ENCODE peak calls at places on chromosome 14, in four cellular contexts. I is stomach, K is left ventricle myocardium inferior, U is A673. A is an unnamed sample.

GRCh38 chr14:79831198-79831890 is 380.0 kb downstream of the DIO2 start:
- DNase-seq in I (no peak), K (no peak), U (peak; percentile 94), A (no peak)

GRCh38 chr14:90758959-90759358 is 57.3 kb downstream of the TTC7B start:
- DNase-seq in I (peak; percentile 38), K (peak; percentile 74), U (peak; percentile 32), A (no peak)

GRCh38 chr14:106846218-106846617 is 1319.8 kb downstream of the TMEM121 start:
- DNase-seq in I (no peak), K (no peak), U (no peak), A (no peak)

GRCh38 chr14:62209287-62209899 is 447.2 kb downstream of the SNAPC1 start:
- DNase-seq in I (no peak), K (no peak), U (peak; percentile 73), A (no peak)

GRCh38 chr14:90999299-90999698 is 61.1 kb downstream of the RPS6KA5 start:
- DNase-seq in I (no peak), K (no peak), U (no peak), A (no peak)

GRCh38 chr14:77301103-77301502 is 19.6 kb downstream of the POMT2 start:
- DNase-seq in I (peak; percentile 80), K (peak; percentile 68), U (peak; percentile 78), A (no peak)

GRCh38 chr14:23573384-23573783 is 5.2 kb downstream of the JPH4 start:
- DNase-seq in I (peak; percentile 27), K (no peak), U (no peak), A (no peak)

GRCh38 chr14:100832311-100832960 is 6.5 kb downstream of the MEG3 start:
- DNase-seq in I (no peak), K (no peak), U (no peak), A (no peak)

GRCh38 chr14:95906591-95906990 is 30.0 kb downstream of the TUNAR start:
- DNase-seq in I (no peak), K (no peak), U (no peak), A (no peak)

GRCh38 chr14:61426048-61426447 is 104.7 kb downstream of the PRKCH start:
- DNase-seq in I (peak; percentile 73), K (no peak), U (no peak), A (no peak)

GRCh38 chr14:96164861-96165490 is 39.7 kb upstream of the BDKRB2 start:
- DNase-seq in I (no peak), K (no peak), U (no peak), A (peak; percentile 34)

GRCh38 chr14:91113829-91114078 is at the start of gene DGLUCY:
- DNase-seq in I (peak; percentile 80), K (peak; percentile 86), U (peak; percentile 87), A (peak; percentile 83)

DNA sequence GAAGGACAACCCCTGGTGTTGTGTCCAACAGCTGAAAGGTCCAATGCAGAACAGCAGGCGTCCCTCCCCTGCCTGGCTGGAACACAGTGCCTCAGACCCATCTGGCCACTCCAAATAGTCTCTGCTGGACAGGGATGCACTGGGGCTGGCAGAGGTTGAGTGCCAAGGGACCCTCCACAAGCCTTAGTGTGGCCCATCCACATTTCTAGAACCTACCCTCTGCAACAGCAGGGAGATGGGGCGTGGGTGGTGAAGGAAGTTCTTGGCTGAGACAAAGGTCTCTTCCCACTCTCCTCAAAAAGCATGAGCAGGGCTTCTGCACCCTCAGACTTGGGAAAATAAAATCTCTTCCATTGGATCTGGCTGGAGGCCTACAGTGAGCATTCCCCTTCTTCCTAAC is 36.5 kb downstream of the LTBP2 start:
- DNase-seq in I (no peak), K (no peak), U (no peak), A (no peak)
- H3K4me1 ChIP-seq in I (peaks cover 2% of the 10 kb centered on the region), K (peaks cover 33% of the 10 kb centered on the region), U (peaks cover 7% of the 10 kb centered on the region), A (peaks cover 69% of the 10 kb centered on the region)

DNA sequence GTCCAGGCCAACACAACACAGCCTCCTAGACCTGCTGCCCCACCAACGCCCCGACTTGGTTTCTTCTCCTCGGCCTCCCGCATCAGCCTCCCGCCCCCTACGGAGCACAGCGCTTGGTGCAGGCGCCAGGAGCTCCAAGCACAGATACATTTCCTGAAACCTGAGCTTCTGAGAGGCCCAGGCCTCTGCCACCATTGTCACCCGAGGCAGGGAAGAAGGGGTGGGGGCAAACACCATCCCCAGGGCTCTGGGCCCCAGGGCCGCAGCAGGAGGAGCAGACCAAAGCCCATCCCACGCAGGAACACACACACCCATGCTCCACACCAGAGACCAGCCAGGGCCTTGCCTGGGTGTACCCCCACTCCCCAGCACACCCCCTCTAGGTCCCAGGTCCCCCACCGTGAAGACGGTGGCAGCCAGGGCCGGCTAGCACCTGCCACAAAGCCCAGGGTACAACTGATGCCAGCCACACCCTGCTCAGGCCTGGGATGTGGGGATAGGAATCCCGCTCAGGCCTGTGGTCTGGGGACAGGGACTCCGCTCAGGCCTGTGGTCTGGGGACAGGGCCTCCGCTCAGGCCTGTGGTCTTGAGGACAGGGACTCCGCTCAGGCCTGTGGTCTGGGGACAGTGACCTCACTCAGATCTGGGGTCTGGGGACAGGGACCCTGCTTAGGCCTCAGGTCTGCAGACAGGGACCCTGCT is 5.4 kb downstream of the JAG2 start:
- DNase-seq in I (no peak), K (no peak), U (peak; percentile 55), A (no peak)
- H3K27ac ChIP-seq in I (no peak overlapping the region), K (no peak overlapping the region), U (peak overlapping the region; percentile 52), A (no peak overlapping the region)

GRCh38 chr14:99460793-99461192 is 19.9 kb downstream of the SETD3 start:
- DNase-seq in I (no peak), K (no peak), U (no peak), A (no peak)

GRCh38 chr14:99461411-99461810 is 19.2 kb downstream of the SETD3 start:
- DNase-seq in I (no peak), K (no peak), U (no peak), A (no peak)

GRCh38 chr14:99462211-99462610 is 18.4 kb downstream of the SETD3 start:
- DNase-seq in I (no peak), K (no peak), U (no peak), A (no peak)

GRCh38 chr14:99463974-99464373 is 16.7 kb downstream of the SETD3 start:
- DNase-seq in I (no peak), K (no peak), U (no peak), A (no peak)

DNA sequence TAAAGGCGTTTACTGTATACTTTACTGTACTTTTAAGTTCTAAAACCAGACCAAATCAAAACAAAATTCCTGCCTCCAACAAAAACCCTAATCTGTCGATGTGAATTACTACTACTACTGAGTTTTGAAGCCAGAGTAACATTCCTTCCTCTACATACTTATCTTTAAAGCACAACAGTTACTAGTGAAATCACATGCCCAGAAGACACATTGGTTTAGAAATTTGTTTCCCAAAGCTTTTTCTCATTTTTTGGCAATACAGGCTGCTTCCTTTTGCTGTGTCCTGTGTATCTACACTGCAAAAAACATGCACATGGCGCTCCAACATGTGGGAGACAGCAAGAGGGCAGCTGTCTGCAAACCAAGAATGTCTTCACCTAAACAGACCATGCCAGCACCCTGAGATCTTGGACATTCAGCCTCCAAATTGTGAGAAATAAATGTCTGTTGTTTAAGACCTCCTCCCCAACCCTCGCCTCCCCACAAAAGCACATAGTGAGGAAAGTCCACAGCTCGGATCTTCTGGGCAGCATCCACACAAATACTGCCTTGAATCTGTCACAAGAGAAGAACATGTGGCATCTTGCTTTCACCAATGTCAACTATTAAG is 21.1 kb downstream of the SETD3 start:
- DNase-seq in I (no peak), K (no peak), U (no peak), A (no peak)
- H3K9me3 ChIP-seq in I (no peaks in the 10 kb centered on the region), K (no peaks in the 10 kb centered on the region), U (no peaks in the 10 kb centered on the region), A (no peaks in the 10 kb centered on the region)

GRCh38 chr14:68590233-68590535 is 202.7 kb downstream of the ZFP36L1 start:
- DNase-seq in I (no peak), K (no peak), U (no peak), A (no peak)

GRCh38 chr14:68593806-68594536 is 198.9 kb downstream of the ZFP36L1 start:
- DNase-seq in I (no peak), K (no peak), U (no peak), A (peak; percentile 21)

GRCh38 chr14:68589447-68590232 is 203.2 kb downstream of the ZFP36L1 start:
- DNase-seq in I (no peak), K (peak; percentile 71), U (peak; percentile 64), A (no peak)

GRCh38 chr14:68592948-68593347 is 199.9 kb downstream of the ZFP36L1 start:
- DNase-seq in I (no peak), K (no peak), U (no peak), A (peak; percentile 34)

DNA sequence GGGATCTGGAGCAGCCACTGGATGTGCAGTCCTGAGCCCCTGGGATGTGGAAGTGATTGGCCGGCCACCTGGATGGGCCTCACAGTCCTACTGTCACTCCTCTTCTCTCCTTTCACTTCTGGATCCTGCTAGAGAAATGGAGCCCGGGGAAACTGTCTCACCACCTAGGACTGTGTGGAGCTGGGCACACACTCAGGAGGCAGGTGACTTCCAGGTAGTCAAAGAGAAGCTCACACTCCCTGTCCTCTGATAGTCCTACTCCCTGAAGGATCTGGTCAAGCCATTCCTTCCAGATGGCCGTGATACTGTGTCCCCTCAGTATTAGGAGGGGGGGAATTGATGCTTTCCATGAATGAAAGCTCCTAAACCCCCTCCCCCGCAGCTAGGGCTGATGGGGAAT is 201.1 kb downstream of the ZFP36L1 start:
- DNase-seq in I (no peak), K (no peak), U (no peak), A (peak; percentile 35)
- H3K4me1 ChIP-seq in I (peaks cover 8% of the 10 kb centered on the region), K (peaks cover 45% of the 10 kb centered on the region), U (peaks cover 47% of the 10 kb centered on the region), A (peaks cover 7% of the 10 kb centered on the region)

GRCh38 chr14:73057939-73058223 is 453 bp upstream of the RBM25 start:
- DNase-seq in I (no peak), K (no peak), U (no peak), A (no peak)
- H3K27ac ChIP-seq in I (peak overlapping the region; percentile 96), K (peak overlapping the region; percentile 91), U (peak overlapping the region; percentile 93), A (peak overlapping the region; percentile 76)

DNA sequence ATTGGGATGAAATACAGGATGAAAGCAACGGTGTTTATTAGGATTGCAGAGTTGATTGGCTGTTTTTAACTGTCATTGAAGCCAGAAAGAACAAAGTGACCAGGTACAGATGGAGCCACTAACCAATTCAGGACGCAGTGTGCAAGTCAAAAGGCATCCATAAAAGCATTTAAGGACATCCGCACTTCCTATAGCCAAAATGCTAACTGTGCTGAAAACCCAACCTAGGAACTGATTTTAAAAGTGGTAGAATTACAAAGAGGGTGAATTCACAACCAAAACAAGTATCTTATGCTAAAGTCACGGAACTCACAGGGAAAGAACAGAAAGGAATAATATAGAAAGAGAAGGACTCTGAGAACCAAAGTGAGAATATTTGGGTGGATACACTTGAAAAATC is 63.1 kb upstream of the FOXG1 start:
- DNase-seq in I (no peak), K (no peak), U (no peak), A (no peak)
- H3K9me3 ChIP-seq in I (no peaks in the 10 kb centered on the region), K (no peaks in the 10 kb centered on the region), U (no peaks in the 10 kb centered on the region), A (no peaks in the 10 kb centered on the region)

DNA sequence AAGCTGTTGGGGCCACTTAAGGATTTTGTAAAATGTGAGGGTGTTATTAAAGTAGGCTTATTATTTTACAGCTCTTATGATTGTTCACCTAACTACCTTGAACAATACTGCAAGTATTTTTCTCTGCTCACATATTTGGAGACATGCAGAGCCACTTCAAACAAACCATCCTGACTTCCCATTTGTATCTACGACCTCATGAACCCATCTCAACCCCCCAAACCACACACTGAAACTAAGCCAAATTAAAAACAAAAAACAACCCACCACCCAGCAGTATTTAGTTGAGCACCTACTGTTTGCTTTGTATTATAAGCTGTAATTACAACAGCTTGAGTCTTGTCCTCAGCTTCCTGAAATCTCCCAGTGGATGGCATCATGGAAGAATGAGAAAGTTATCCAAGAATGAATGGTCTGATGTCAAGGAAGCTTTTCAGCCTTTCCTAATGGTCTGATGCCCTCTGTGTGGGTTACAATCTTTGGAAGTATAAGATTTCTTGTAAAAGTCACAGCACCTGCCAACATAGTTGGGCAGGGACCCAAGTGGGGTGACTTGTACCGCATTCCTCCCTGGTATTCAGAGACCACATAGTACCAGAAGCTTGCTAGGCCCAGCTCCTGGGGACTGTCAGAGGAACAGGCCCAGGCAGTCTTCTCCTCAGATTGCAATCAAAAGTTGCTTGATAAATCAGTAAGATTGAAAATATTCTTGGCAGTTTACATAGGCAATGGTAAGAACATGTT is 416.6 kb downstream of the ZFP36L1 start:
- DNase-seq in I (no peak), K (no peak), U (no peak), A (no peak)
- H3K4me1 ChIP-seq in I (peaks cover 15% of the 10 kb centered on the region), K (peaks cover 46% of the 10 kb centered on the region), U (peaks cover 12% of the 10 kb centered on the region), A (peaks cover 11% of the 10 kb centered on the region)